ENCODE peak calls at places on chromosomes 12 and 14, in eight cellular contexts. J, E, O, S, R, F, I and K are unnamed samples.
A peak's percentile ranks its signal among the peaks of the same experiment; 100 is the strongest.

GRCh38 chr12:25069221-25069620 is 120.3 kb upstream of the BCAT1 start:
- DNase-seq in J (no peak), E (no peak), O (no peak), S (no peak), R (no peak), F (no peak), I (no peak), K (no peak)

GRCh38 chr14:25122188-25122587 is 72.2 kb upstream of the STXBP6 start:
- DNase-seq in J (no peak), E (no peak), O (no peak), S (no peak), R (no peak), F (no peak), I (no peak), K (no peak)

GRCh38 chr12:111777345-111778045 is 10.8 kb downstream of the ALDH2 start:
- DNase-seq in J (peak; percentile 62), E (no peak), O (peak; percentile 69), S (peak; percentile 87), R (peak; percentile 50), F (peak; percentile 86), I (no peak), K (peak; percentile 90)

GRCh38 chr14:42710071-42710470 is 1103.4 kb downstream of the LRFN5 start:
- DNase-seq in J (no peak), E (no peak), O (no peak), S (no peak), R (no peak), F (no peak), I (no peak), K (no peak)

GRCh38 chr12:1799068-1799881 is 21.1 kb upstream of the LRTM2 start:
- DNase-seq in J (no peak), E (no peak), O (no peak), S (no peak), R (no peak), F (no peak), I (no peak), K (peak; percentile 46)

GRCh38 chr12:113875681-113876080 is 90.4 kb downstream of the RBM19 start:
- DNase-seq in J (peak; percentile 17), E (no peak), O (no peak), S (no peak), R (no peak), F (no peak), I (no peak), K (no peak)

GRCh38 chr12:115199831-115200230 is 515.9 kb upstream of the TBX3 start:
- DNase-seq in J (no peak), E (no peak), O (no peak), S (no peak), R (no peak), F (no peak), I (no peak), K (no peak)

GRCh38 chr14:68981539-68981976 is 2.5 kb upstream of the ACTN1 start:
- DNase-seq in J (no peak), E (no peak), O (no peak), S (no peak), R (no peak), F (no peak), I (no peak), K (no peak)

GRCh38 chr14:33657478-33657877 is 293.4 kb downstream of the EGLN3 start:
- DNase-seq in J (no peak), E (no peak), O (no peak), S (no peak), R (no peak), F (no peak), I (no peak), K (no peak)

GRCh38 chr12:128823216-128823915 is 392 bp downstream of the SLC15A4 start:
- DNase-seq in J (peak; percentile 78), E (no peak), O (no peak), S (no peak), R (peak; percentile 40), F (peak; percentile 40), I (no peak), K (peak; percentile 60)

GRCh38 chr14:58912799-58913432 is 275.2 kb downstream of the DACT1 start:
- DNase-seq in J (peak; percentile 14), E (no peak), O (no peak), S (no peak), R (no peak), F (no peak), I (no peak), K (no peak)

GRCh38 chr14:69263364-69263763 is 3.4 kb downstream of the GALNT16 start:
- DNase-seq in J (no peak), E (no peak), O (peak; percentile 87), S (no peak), R (no peak), F (no peak), I (no peak), K (no peak)

GRCh38 chr12:46657416-46658411 is 168.1 kb downstream of the SLC38A4 start:
- DNase-seq in J (no peak), E (no peak), O (no peak), S (no peak), R (no peak), F (no peak), I (no peak), K (no peak)

GRCh38 chr14:31090872-31091764 is 64.9 kb upstream of the STRN3 start:
- DNase-seq in J (peak; percentile 74), E (peak; percentile 27), O (peak; percentile 72), S (no peak), R (peak; percentile 9), F (peak; percentile 52), I (no peak), K (no peak)

GRCh38 chr12:788288-788687 is 35.9 kb downstream of the WNK1 start:
- DNase-seq in J (no peak), E (no peak), O (no peak), S (no peak), R (no peak), F (no peak), I (no peak), K (no peak)

GRCh38 chr14:35576260-35576659 is 42.3 kb downstream of the INSM2 start:
- DNase-seq in J (peak; percentile 5), E (no peak), O (no peak), S (no peak), R (no peak), F (no peak), I (no peak), K (no peak)

GRCh38 chr14:78595797-78596196 is 425.6 kb downstream of the NRXN3 start:
- DNase-seq in J (peak; percentile 18), E (no peak), O (no peak), S (no peak), R (no peak), F (peak; percentile 17), I (no peak), K (no peak)

GRCh38 chr12:29229937-29230336 is 80.9 kb downstream of the FAR2 start:
- DNase-seq in J (no peak), E (no peak), O (no peak), S (no peak), R (no peak), F (no peak), I (no peak), K (no peak)

GRCh38 chr12:29229158-29229505 is 80.1 kb downstream of the FAR2 start:
- DNase-seq in J (no peak), E (no peak), O (no peak), S (no peak), R (no peak), F (no peak), I (no peak), K (no peak)

GRCh38 chr12:29230800-29231560 is 81.9 kb downstream of the FAR2 start:
- DNase-seq in J (no peak), E (no peak), O (no peak), S (no peak), R (no peak), F (no peak), I (no peak), K (no peak)

GRCh38 chr12:29226621-29227020 is 77.5 kb downstream of the FAR2 start:
- DNase-seq in J (no peak), E (no peak), O (no peak), S (no peak), R (no peak), F (no peak), I (no peak), K (no peak)

GRCh38 chr12:29228474-29229157 is 79.5 kb downstream of the FAR2 start:
- DNase-seq in J (no peak), E (no peak), O (no peak), S (no peak), R (no peak), F (no peak), I (no peak), K (no peak)
- H3K27ac ChIP-seq in J (no peak overlapping the region), E (no peak overlapping the region), O (no peak overlapping the region), S (no peak overlapping the region), R (no peak overlapping the region), F (no peak overlapping the region), I (no peak overlapping the region), K (no peak overlapping the region)

DNA sequence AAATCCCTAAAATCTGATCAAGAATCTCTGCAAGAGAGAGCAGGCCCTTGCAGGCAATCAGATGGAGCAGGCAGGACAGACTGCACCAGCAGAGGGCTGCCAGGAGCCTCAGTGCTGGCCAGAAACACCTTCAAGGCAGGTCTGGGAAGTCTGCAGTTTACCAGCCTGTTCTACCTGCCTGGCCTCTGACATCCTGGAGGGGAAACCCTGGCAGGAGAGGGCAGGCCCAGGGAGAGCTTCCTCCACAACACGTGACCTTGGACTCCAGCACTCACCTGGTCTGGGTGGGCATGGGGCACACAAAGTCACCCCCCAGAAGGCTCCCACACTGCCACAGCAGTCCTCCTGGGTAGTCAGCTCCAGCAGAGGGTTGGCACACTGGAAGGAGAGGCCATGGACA is 56.0 kb downstream of the ISCA2 start:
- DNase-seq in J (no peak), E (no peak), O (no peak), S (no peak), R (no peak), F (no peak), I (no peak), K (peak; percentile 37)
- TF ChIP-seq CTCF in J (peak; percentile 31), E (no peak), O (no peak), S (no peak), R (peak; percentile 24), F (no peak), I (peak; percentile 41), K (no peak)

GRCh38 chr12:6784292-6784691 is 5.0 kb upstream of the CD4 start:
- DNase-seq in J (no peak), E (no peak), O (no peak), S (no peak), R (no peak), F (no peak), I (no peak), K (no peak)

GRCh38 chr12:6787309-6787708 is 2.0 kb upstream of the CD4 start:
- DNase-seq in J (no peak), E (no peak), O (no peak), S (no peak), R (no peak), F (no peak), I (no peak), K (no peak)

GRCh38 chr12:6783828-6784227 is 5.5 kb upstream of the CD4 start:
- DNase-seq in J (no peak), E (no peak), O (no peak), S (no peak), R (no peak), F (no peak), I (no peak), K (no peak)

GRCh38 chr12:6788972-6789905 is at the start of gene CD4:
- DNase-seq in J (no peak), E (peak; percentile 51), O (no peak), S (no peak), R (no peak), F (peak; percentile 56), I (no peak), K (peak; percentile 69)

GRCh38 chr12:6786416-6787094 is 2.8 kb upstream of the CD4 start:
- DNase-seq in J (no peak), E (no peak), O (no peak), S (no peak), R (no peak), F (no peak), I (no peak), K (no peak)
- H3K27ac ChIP-seq in J (no peak overlapping the region), E (no peak overlapping the region), O (no peak overlapping the region), S (no peak overlapping the region), R (no peak overlapping the region), F (no peak overlapping the region), I (no peak overlapping the region), K (no peak overlapping the region)

GRCh38 chr14:48536318-48536717 is 860.9 kb upstream of the MDGA2 start:
- DNase-seq in J (peak; percentile 6), E (no peak), O (no peak), S (no peak), R (no peak), F (no peak), I (peak; percentile 19), K (no peak)
- TF ChIP-seq CTCF in J (no peak), E (no peak), O (no peak), S (no peak), R (no peak), F (no peak), I (peak; percentile 34), K (no peak)